ENCODE peak calls at places on chromosomes 16 and 17, in nine cellular contexts. B, T, P, K, E, C, Q, R and J are unnamed samples.

GRCh38 chr17:34171245-34171818 is 83.8 kb upstream of the CCL2 start:
- DNase-seq in T (no peak), Q (peak; percentile 63), C (peak; percentile 44), E (peak; percentile 19), P (peak; percentile 45), B (peak; percentile 88), K (peak; percentile 75), R (peak; percentile 80), J (peak; percentile 57)

GRCh38 chr16:82782715-82783251 is 156.0 kb downstream of the CDH13 start:
- DNase-seq in Q (no peak), E (no peak), K (no peak), R (no peak), P (no peak), B (no peak), C (no peak), T (peak; percentile 68), J (no peak)

GRCh38 chr17:41800601-41801373 is 11.0 kb downstream of the P3H4 start:
- DNase-seq in T (peak; percentile 80), P (peak; percentile 47), Q (no peak), B (peak; percentile 93), E (peak; percentile 100), K (no peak), C (no peak), R (no peak), J (peak; percentile 43)

GRCh38 chr17:6346387-6346786 is 88.5 kb downstream of the AIPL1 start:
- DNase-seq in T (no peak), P (no peak), E (no peak), C (no peak), B (peak; percentile 36), R (no peak), K (no peak), Q (no peak), J (no peak)

GRCh38 chr16:79801550-79802090 is 201.1 kb upstream of the MAF start:
- DNase-seq in R (no peak), B (no peak), T (no peak), E (peak; percentile 25), Q (no peak), C (no peak), K (no peak), P (no peak), J (no peak)

GRCh38 chr17:54967621-54968258 is 714 bp downstream of the COX11 start:
- DNase-seq in T (no peak), E (peak; percentile 35), B (no peak), Q (no peak), C (peak; percentile 31), R (no peak), P (no peak), K (no peak), J (peak; percentile 29)

GRCh38 chr17:43529977-43530302 is 16.2 kb downstream of the ETV4 start:
- DNase-seq in P (no peak), K (no peak), B (no peak), R (no peak), Q (no peak), C (no peak), T (peak; percentile 58), E (no peak), J (no peak)

GRCh38 chr17:1834378-1835149 is 4.8 kb downstream of the RPA1 start:
- DNase-seq in R (no peak), T (no peak), E (no peak), C (no peak), P (no peak), B (no peak), K (no peak), Q (no peak), J (no peak)

GRCh38 chr17:80943346-80944145 is 48.1 kb upstream of the CHMP6 start:
- DNase-seq in E (no peak), C (no peak), Q (peak; percentile 34), T (peak; percentile 50), R (no peak), K (peak; percentile 7), B (no peak), P (no peak), J (no peak)

GRCh38 chr17:29357821-29358232 is 32.3 kb upstream of the TAOK1 start:
- DNase-seq in R (no peak), B (no peak), C (no peak), T (no peak), K (no peak), Q (no peak), P (no peak), E (peak; percentile 12), J (no peak)

GRCh38 chr16:75292691-75293090 is 41.3 kb upstream of the BCAR1 start:
- DNase-seq in E (peak; percentile 41), C (no peak), T (no peak), B (no peak), Q (no peak), R (no peak), P (no peak), K (no peak), J (peak; percentile 8)

GRCh38 chr16:51577621-51578303 is 426.7 kb upstream of the SALL1 start:
- DNase-seq in Q (no peak), R (no peak), C (peak; percentile 74), T (no peak), E (peak; percentile 97), P (no peak), B (no peak), K (no peak), J (no peak)

GRCh38 chr17:46193626-46194392 is 580 bp upstream of the KANSL1 start:
- DNase-seq in K (peak; percentile 97), B (peak; percentile 99), Q (peak; percentile 100), P (peak; percentile 82), E (peak; percentile 91), C (peak; percentile 97), T (peak; percentile 98), R (peak; percentile 97), J (peak; percentile 92)
- TF ChIP-seq CTCF in K (peak; percentile 4), B (no peak), Q (no peak), P (peak; percentile 35), E (no peak), C (peak; percentile 7), T (no peak), R (no peak), J (peak; percentile 58)

GRCh38 chr16:28494141-28494851 is at the start of gene APOBR:
- DNase-seq in B (no peak), T (no peak), P (no peak), R (peak; percentile 55), Q (no peak), C (no peak), K (peak; percentile 44), E (no peak), J (no peak)

GRCh38 chr16:28492511-28492910 is 637 bp upstream of the CLN3 start:
- DNase-seq in C (no peak), R (no peak), E (no peak), Q (no peak), B (no peak), P (no peak), K (no peak), T (no peak), J (no peak)

GRCh38 chr16:28491970-28492474 is at the start of gene CLN3:
- DNase-seq in Q (peak; percentile 95), R (peak; percentile 95), P (peak; percentile 71), E (peak; percentile 91), T (peak; percentile 95), C (peak; percentile 96), B (peak; percentile 98), K (peak; percentile 94), J (peak; percentile 92)

GRCh38 chr16:28495098-28495793 is 803 bp downstream of the APOBR start:
- DNase-seq in B (no peak), C (no peak), P (no peak), E (no peak), K (no peak), R (no peak), T (no peak), Q (no peak), J (no peak)

GRCh38 chr16:28491080-28491969 is 549 bp downstream of the CLN3 start:
- DNase-seq in B (peak; percentile 90), E (peak; percentile 61), Q (peak; percentile 70), P (peak; percentile 28), K (peak; percentile 41), R (peak; percentile 50), C (peak; percentile 22), T (peak; percentile 82), J (peak; percentile 4)
- TF ChIP-seq CTCF in B (no peak), E (no peak), Q (peak; percentile 51), P (peak; percentile 38), K (peak; percentile 36), R (peak; percentile 15), C (peak; percentile 24), T (no peak), J (peak; percentile 51)

DNA sequence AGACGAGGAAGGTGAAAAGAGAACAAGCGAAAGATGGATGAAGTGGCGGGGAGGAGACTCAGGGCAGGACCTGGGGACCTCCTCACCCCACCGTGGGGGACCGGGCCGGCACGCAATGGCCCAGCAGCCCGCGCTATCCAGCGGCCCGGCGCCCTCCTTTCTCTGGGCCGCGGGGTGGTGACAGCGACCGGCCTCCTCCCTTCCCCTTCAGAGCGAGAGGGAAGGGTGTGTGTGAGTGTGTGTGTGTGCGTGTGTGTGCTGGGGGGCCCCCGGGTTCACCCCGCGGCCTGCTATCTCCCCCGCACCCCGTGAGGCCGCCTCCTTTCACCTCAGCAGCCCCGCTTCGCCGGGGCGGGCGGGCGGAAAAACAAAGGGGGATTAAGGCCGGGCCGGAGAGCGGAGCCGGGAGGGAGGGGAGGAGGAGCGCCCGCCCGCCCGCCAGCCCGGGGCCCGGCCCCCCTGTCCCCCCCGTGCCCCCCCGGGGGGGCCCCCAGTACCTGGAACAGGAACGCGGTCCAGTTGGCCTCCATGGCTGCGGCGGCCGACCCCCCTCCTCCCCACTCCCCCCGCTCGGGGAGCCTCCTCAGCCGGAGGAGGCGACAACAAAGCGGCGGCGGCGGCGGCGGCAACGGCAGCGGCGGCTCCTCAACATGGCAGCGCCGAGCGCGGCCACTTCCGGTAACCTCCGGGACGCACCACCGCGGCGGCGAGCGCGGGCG is at the start of gene VEZF1:
- DNase-seq in B (peak; percentile 94), Q (peak; percentile 92), C (peak; percentile 88), T (peak; percentile 84), R (peak; percentile 80), P (peak; percentile 69), K (peak; percentile 65), E (peak; percentile 68), J (peak; percentile 41)
- TF ChIP-seq CTCF in B (no peak), Q (no peak), C (no peak), T (no peak), R (no peak), P (no peak), K (no peak), E (no peak), J (no peak)

GRCh38 chr16:31198207-31198882 is 4.2 kb downstream of the PYCARD start:
- DNase-seq in T (no peak), Q (no peak), C (no peak), K (no peak), R (no peak), P (no peak), E (no peak), B (no peak), J (no peak)

GRCh38 chr16:31199430-31200041 is 3.0 kb downstream of the PYCARD start:
- DNase-seq in P (no peak), K (no peak), R (no peak), E (no peak), T (no peak), B (no peak), Q (no peak), C (no peak), J (no peak)

GRCh38 chr16:31202402-31203385 is at the start of gene PYCARD:
- DNase-seq in Q (peak; percentile 74), E (peak; percentile 49), R (peak; percentile 50), K (peak; percentile 57), T (peak; percentile 80), B (peak; percentile 94), C (no peak), P (peak; percentile 26), J (peak; percentile 21)

GRCh38 chr16:31201511-31202401 is 804 bp downstream of the PYCARD start:
- DNase-seq in Q (peak; percentile 66), K (no peak), R (no peak), B (peak; percentile 92), C (no peak), P (peak; percentile 32), T (peak; percentile 79), E (peak; percentile 39), J (no peak)

GRCh38 chr16:31200821-31201510 is 1.6 kb downstream of the PYCARD start:
- DNase-seq in E (no peak), Q (no peak), B (no peak), R (no peak), K (no peak), C (no peak), T (no peak), P (no peak), J (peak; percentile 39)
- TF ChIP-seq CTCF in E (no peak), Q (no peak), B (no peak), R (no peak), K (no peak), C (no peak), T (no peak), P (no peak), J (peak; percentile 40)